ENCODE peak calls at places on chromosomes 13 and 19, in nine cellular contexts. A is HCT116, Z is esophagus squamous epithelium, B is lower leg skin, L is body of pancreas, Q is A549, P is tibial nerve, D is IMR-90, C is prostate gland. U is an unnamed sample.

GRCh38 chr13:53953205-53953604 is 924.6 kb downstream of the OLFM4 start:
- DNase-seq in A (no peak), Z (no peak), B (no peak), L (no peak), Q (no peak), P (no peak), D (no peak), C (no peak), U (no peak)

GRCh38 chr19:4098493-4098892 is 25.4 kb downstream of the MAP2K2 start:
- DNase-seq in A (no peak), Z (no peak), B (no peak), L (no peak), Q (no peak), P (no peak), D (no peak), C (no peak), U (no peak)

GRCh38 chr19:1009043-1009975 is 9.1 kb downstream of the GRIN3B start:
- DNase-seq in A (no peak), Z (no peak), B (no peak), L (no peak), Q (no peak), P (no peak), D (peak; percentile 83), C (no peak), U (peak; percentile 77)

GRCh38 chr13:50421457-50422130 is 406.4 kb downstream of the KCNRG start:
- DNase-seq in A (no peak), Z (no peak), B (no peak), L (no peak), Q (no peak), P (no peak), D (peak; percentile 38), C (no peak), U (no peak)

GRCh38 chr13:33787051-33787591 is 30.8 kb upstream of the RFC3 start:
- DNase-seq in A (no peak), Z (no peak), B (no peak), L (no peak), Q (no peak), P (no peak), D (no peak), C (no peak), U (no peak)

GRCh38 chr13:37385248-37385647 is 213.3 kb downstream of the POSTN start:
- DNase-seq in A (no peak), Z (no peak), B (no peak), L (no peak), Q (no peak), P (no peak), D (no peak), C (no peak), U (no peak)

GRCh38 chr13:39186205-39186880 is 148.1 kb downstream of the NHLRC3 start:
- DNase-seq in A (no peak), Z (no peak), B (no peak), L (no peak), Q (no peak), P (no peak), D (no peak), C (no peak), U (no peak)

GRCh38 chr19:33772102-33772857 is 24.4 kb upstream of the KCTD15 start:
- DNase-seq in A (no peak), Z (no peak), B (no peak), L (no peak), Q (no peak), P (no peak), D (no peak), C (no peak), U (no peak)

GRCh38 chr13:88622362-88622973 is 951.3 kb downstream of the SLITRK5 start:
- DNase-seq in A (no peak), Z (no peak), B (no peak), L (no peak), Q (no peak), P (no peak), D (no peak), C (no peak), U (no peak)

GRCh38 chr19:39828015-39828633 is 5.8 kb downstream of the DYRK1B start:
- DNase-seq in A (no peak), Z (no peak), B (no peak), L (no peak), Q (no peak), P (no peak), D (no peak), C (no peak), U (no peak)

GRCh38 chr13:85738696-85739320 is 60.4 kb downstream of the SLITRK6 start:
- DNase-seq in A (no peak), Z (no peak), B (no peak), L (no peak), Q (no peak), P (no peak), D (peak; percentile 29), C (no peak), U (no peak)

DNA sequence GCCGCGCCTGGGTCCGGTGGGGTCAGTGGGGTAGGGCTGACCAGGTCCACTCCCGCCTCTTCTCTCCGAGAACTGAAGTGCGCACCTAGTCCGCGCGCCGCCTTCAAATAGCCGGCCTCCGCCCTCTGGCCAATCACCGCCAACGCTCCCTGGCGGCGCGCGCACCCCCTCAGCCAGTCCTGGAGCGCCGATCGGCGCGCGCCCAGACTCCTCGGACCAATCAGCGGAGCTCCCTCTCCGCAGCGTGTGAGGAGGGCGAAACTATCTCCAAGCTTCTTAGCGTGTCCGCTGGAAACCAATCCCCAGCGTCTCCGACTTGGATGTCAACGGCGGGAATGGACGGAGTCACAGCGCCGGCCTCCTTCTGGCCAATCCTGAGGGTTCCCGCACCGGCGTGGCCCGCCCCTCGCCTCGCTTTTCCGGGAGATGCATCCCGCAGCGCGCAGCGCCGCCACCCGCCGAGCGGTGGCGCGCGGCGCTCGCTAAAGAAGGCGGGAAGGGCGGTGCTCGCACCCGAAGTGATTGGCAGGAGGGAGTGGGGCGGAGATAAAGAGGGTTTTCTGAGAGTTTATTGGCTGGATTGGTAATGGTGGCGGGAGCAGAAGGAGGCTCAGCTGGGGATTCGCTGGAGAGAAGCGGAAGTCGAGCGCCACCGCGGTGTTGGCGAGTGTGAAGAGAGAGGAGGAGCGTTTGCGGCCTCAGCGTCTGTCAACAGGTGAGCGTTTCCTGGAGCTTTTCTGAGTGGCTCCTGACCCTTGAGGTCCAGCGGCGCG is at the start of gene ASF1B:
- DNase-seq in A (peak; percentile 100), Z (peak; percentile 99), B (peak; percentile 100), L (peak; percentile 98), Q (peak; percentile 94), P (peak; percentile 97), D (peak; percentile 100), C (peak; percentile 99), U (peak; percentile 95)
- TF ChIP-seq POLR2A in A (peak; percentile 92), Z (peak; percentile 59), B (no peak), L (peak; percentile 89), Q (peak; percentile 81), P (peak; percentile 81), D (peak; percentile 80), C (peak; percentile 87), U (peak; percentile 96)

GRCh38 chr19:7645656-7646425 is 8.9 kb downstream of the STXBP2 start:
- DNase-seq in A (no peak), Z (no peak), B (no peak), L (no peak), Q (no peak), P (no peak), D (no peak), C (no peak), U (no peak)

GRCh38 chr19:7647156-7647555 is 10.2 kb downstream of the STXBP2 start:
- DNase-seq in A (no peak), Z (no peak), B (no peak), L (no peak), Q (no peak), P (no peak), D (no peak), C (no peak), U (no peak)

GRCh38 chr19:7650148-7650547 is 13.2 kb downstream of the STXBP2 start:
- DNase-seq in A (no peak), Z (no peak), B (no peak), L (no peak), Q (no peak), P (no peak), D (no peak), C (no peak), U (no peak)

GRCh38 chr19:7646426-7646700 is 9.5 kb downstream of the STXBP2 start:
- DNase-seq in A (no peak), Z (no peak), B (no peak), L (no peak), Q (no peak), P (no peak), D (no peak), C (no peak), U (no peak)

DNA sequence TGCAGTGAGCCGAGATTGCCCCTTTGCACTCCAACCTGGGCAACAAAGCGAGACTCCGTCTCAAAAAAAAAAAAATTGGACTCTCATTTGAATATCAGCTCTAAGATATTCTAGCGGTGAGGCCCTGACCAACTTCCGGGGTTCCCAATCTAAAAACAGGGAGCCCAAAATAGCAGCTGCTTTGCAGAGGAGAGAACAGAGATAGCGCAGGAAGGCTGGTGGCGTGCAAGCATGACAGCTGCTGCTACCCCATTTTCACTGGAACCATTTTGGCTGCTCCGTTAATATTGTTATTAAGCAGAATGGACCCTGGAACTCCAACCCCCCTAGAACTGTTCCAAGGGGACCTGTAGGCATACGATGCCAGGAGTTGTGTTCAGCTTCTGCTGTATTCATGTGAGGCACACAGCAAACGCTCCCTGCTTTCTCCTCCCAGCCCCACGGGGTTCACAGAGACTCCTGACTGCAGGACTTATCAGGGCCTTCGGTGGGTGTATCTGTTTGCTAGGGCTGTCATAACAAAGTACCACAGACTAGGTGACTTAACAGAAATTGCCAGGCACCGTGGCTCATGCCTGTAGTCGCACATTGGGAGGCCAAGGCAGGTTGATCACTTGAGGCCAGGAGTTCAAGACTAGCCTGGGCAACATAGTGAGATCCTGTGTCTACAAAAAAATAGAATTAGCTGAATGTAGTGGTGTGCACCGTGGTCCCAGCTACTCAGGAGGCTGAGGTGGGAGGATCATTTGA is 11.5 kb downstream of the STXBP2 start:
- DNase-seq in A (no peak), Z (no peak), B (no peak), L (no peak), Q (no peak), P (no peak), D (no peak), C (no peak), U (no peak)
- TF ChIP-seq POLR2A in A (no peak), Z (no peak), B (no peak), L (no peak), Q (no peak), P (no peak), D (no peak), C (no peak), U (no peak)

DNA sequence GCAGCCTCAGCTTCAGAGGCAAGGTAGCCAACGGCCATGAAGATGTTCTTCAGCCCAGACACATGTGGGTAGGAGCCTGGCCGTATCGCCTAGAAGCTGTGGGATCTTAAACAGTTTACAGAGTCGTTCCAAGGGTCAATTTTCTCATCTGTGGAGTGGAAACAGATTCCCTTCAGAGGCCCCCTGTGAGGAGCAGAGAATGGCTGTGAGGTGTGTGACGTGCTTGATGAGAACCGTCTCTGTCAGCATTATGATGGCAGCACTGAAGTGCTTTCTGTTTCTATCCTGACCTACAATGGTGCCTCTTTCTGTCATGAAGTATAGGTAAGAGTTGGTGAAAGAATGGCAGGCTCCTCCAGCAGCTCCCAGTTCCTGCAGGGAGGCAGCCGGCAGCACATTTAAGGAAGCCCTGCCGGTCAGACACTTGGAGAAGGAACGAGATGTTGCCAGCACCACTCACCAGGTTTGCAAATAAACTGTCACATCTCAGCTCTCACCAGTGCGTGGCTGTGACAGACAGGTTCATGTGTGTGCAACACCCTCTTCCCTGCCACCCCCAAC is 277.3 kb downstream of the FOXO1 start:
- DNase-seq in A (no peak), Z (no peak), B (no peak), L (no peak), Q (no peak), P (no peak), D (no peak), C (no peak), U (no peak)
- TF ChIP-seq POLR2A in A (no peak), Z (no peak), B (no peak), L (no peak), Q (no peak), P (no peak), D (no peak), C (no peak), U (no peak)

GRCh38 chr13:72932250-72932649 is 126.6 kb upstream of the KLF5 start:
- DNase-seq in A (no peak), Z (no peak), B (no peak), L (no peak), Q (no peak), P (no peak), D (no peak), C (no peak), U (no peak)
- TF ChIP-seq POLR2A in A (no peak), Z (no peak), B (no peak), L (no peak), Q (no peak), P (no peak), D (no peak), C (no peak), U (no peak)